ENCODE peak calls at places on chromosomes 6 and 20, in ten cellular contexts. L is tibial artery; M is ovary; Z is psoas muscle; I is brain microvascular endothelial cell; R is colonic mucosa; E is fibroblast of lung; V is SK-N-SH; D is CD4-positive, CD25-positive, alpha-beta regulatory T cell; X is pancreas. C is an unnamed sample.

GRCh38 chr20:823326-823902 is 10.1 kb upstream of the FAM110A start:
- DNase-seq in L (peak; percentile 46), M (no peak), Z (no peak), I (no peak), R (peak; percentile 44), E (no peak), V (no peak), D (no peak), X (no peak), C (no peak)

GRCh38 chr20:39874049-39874893 is 814.8 kb downstream of the MAFB start:
- DNase-seq in L (peak; percentile 73), M (peak; percentile 35), Z (peak; percentile 63), I (peak; percentile 81), R (peak; percentile 79), E (peak; percentile 90), V (peak; percentile 53), D (no peak), X (peak; percentile 53), C (peak; percentile 82)

GRCh38 chr6:116008470-116009229 is 52.0 kb downstream of the FRK start:
- DNase-seq in L (no peak), M (no peak), Z (no peak), I (peak; percentile 31), R (no peak), E (peak; percentile 74), V (no peak), D (no peak), X (no peak), C (no peak)

GRCh38 chr20:63700199-63701050 is 4.0 kb downstream of the TNFRSF6B start:
- DNase-seq in L (peak; percentile 64), M (no peak), Z (peak; percentile 20), I (no peak), R (no peak), E (no peak), V (peak; percentile 38), D (no peak), X (no peak), C (no peak)

GRCh38 chr6:157469378-157469777 is 88.4 kb downstream of the ZDHHC14 start:
- DNase-seq in L (no peak), M (no peak), Z (no peak), I (no peak), R (no peak), E (peak; percentile 26), V (no peak), D (no peak), X (no peak), C (no peak)

GRCh38 chr6:39850897-39851296 is 58.7 kb downstream of the DAAM2 start:
- DNase-seq in L (no peak), M (no peak), Z (no peak), I (no peak), R (no peak), E (no peak), V (no peak), D (no peak), X (no peak), C (no peak)

GRCh38 chr6:37480951-37481597 is 18.6 kb downstream of the CCDC167 start:
- DNase-seq in L (peak; percentile 17), M (no peak), Z (no peak), I (no peak), R (no peak), E (no peak), V (no peak), D (no peak), X (no peak), C (no peak)

GRCh38 chr20:14498809-14499208 is 161.4 kb upstream of the FLRT3 start:
- DNase-seq in L (no peak), M (no peak), Z (no peak), I (no peak), R (no peak), E (peak; percentile 23), V (peak; percentile 21), D (no peak), X (no peak), C (no peak)

GRCh38 chr6:78390066-78390465 is 477.3 kb upstream of the IRAK1BP1 start:
- DNase-seq in L (no peak), M (no peak), Z (no peak), I (no peak), R (no peak), E (no peak), V (no peak), D (no peak), X (no peak), C (no peak)

GRCh38 chr6:113994934-113995342 is 24.0 kb upstream of the HDAC2 start:
- DNase-seq in L (no peak), M (no peak), Z (no peak), I (peak; percentile 96), R (peak; percentile 55), E (peak; percentile 93), V (peak; percentile 44), D (no peak), X (no peak), C (peak; percentile 78)

GRCh38 chr6:6614096-6614964 is 25.8 kb downstream of the LY86 start:
- DNase-seq in L (no peak), M (peak; percentile 22), Z (no peak), I (no peak), R (no peak), E (no peak), V (no peak), D (peak; percentile 66), X (no peak), C (peak; percentile 26)
- H3K4me3 ChIP-seq in L (no peak overlapping the region), M (peak overlapping the region; percentile 7), Z (no peak overlapping the region), I (no peak overlapping the region), R (no peak overlapping the region), E (no peak overlapping the region), V (no peak overlapping the region), D (peak overlapping the region; percentile 59), X (no peak overlapping the region), C (no peak overlapping the region)

DNA sequence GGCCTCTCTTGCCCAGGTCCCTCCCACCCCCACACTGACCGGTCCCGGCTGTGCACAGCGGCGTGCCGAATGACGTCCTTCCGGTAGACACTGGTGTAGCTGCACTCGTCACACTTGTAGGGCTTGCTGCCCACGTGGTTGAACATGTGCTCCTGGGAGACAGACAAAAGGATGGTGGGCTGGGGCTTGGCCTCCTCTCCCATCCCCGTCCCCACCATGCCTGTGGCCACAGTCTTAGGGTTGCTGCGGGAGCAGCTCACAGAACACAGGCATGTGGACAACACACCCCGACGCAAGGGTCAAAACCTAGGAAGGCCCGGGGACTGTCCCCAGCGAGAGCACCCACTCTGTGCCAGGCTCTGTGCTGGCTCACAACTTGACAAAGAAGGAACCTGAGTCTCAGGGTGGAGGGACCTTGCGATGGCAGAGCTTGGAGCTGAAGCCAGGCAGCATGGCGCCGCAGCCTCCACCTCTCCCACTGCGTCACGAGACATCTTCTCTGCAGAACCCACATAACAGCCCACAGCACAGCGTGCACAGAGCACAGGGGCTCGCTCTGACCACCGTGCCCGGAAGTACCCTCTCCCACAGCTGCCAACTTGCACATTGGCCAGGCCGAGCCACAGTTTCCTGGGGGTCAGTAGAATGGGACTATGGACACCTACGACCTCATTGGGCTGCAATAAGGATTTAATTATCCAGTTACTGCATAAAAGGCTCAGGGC is 9.8 kb downstream of the ZNF335 start:
- DNase-seq in L (peak; percentile 60), M (no peak), Z (no peak), I (no peak), R (no peak), E (no peak), V (no peak), D (no peak), X (peak; percentile 19), C (no peak)
- H3K36me3 ChIP-seq in L (peaks cover 93% of the 10 kb centered on the region), M (no peaks in the 10 kb centered on the region), Z (peaks cover 100% of the 10 kb centered on the region), I (peaks cover 79% of the 10 kb centered on the region), R (peaks cover 34% of the 10 kb centered on the region), E (peaks cover 48% of the 10 kb centered on the region), V (peaks cover 69% of the 10 kb centered on the region), D (peaks cover 92% of the 10 kb centered on the region), X (peaks cover 49% of the 10 kb centered on the region), C (peaks cover 87% of the 10 kb centered on the region)

GRCh38 chr20:56839791-56840190 is 210.7 kb downstream of the TFAP2C start:
- DNase-seq in L (no peak), M (no peak), Z (no peak), I (no peak), R (no peak), E (no peak), V (no peak), D (no peak), X (no peak), C (peak; percentile 50)
- H3K27me3 ChIP-seq in L (no peaks in the 10 kb centered on the region), M (no peaks in the 10 kb centered on the region), Z (no peaks in the 10 kb centered on the region), I (peaks cover 4% of the 10 kb centered on the region), R (no peaks in the 10 kb centered on the region), E (peaks cover 2% of the 10 kb centered on the region), V (no peaks in the 10 kb centered on the region), D (no peaks in the 10 kb centered on the region), X (no peaks in the 10 kb centered on the region), C (peaks cover 10% of the 10 kb centered on the region)

DNA sequence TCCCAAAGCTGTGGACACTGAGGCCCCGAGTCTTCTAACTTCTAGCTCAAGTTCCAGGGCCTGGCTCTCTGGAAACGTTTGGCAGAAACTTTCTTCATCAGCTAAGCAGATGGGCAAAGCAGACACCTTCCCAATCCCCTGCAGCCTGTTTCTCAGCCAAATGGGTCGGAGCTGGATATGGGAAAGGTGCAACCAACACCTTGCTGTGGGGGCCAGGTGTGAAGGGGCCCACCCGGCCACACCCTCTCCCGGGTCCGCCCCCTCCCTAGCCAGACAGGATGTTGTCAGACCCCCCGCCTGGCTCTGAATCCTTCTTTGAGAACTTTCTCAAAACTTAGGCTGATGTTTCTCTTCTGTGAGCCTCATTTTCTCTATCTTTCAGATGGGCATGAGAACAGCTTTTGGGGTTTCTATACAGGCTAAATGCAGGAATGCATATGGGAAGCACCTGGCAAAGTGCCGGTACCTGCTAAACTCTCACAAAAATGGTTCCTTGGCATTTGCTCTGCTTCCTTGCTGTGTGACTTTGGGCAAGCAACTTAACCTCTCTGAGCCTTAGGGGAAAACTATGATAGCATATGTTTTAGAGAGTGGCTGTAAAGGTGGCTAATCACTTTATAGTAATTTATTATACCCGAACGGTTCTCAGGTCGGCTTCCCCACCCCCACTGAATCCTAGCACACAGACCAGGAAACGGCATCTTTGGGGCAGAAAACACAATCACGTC is 1.8 kb downstream of the SNAI1 start:
- DNase-seq in L (no peak), M (no peak), Z (no peak), I (no peak), R (no peak), E (no peak), V (no peak), D (no peak), X (no peak), C (no peak)
- H3K4me3 ChIP-seq in L (peak overlapping the region; percentile 54), M (no peak overlapping the region), Z (peak overlapping the region; percentile 76), I (peak overlapping the region; percentile 97), R (no peak overlapping the region), E (peak overlapping the region; percentile 92), V (peak overlapping the region; percentile 76), D (no peak overlapping the region), X (peak overlapping the region; percentile 48), C (peak overlapping the region; percentile 74)